ENCODE peak calls at places on chromosome 22, in six cellular contexts. One of them, this sample, is unnamed.

GRCh38 chr22:39789794-39790193 is 103.8 kb downstream of the ENTHD1 start:
- DNase-seq in RCC 7860: no peak
- DNase-seq in mucosa of descending colon: peak; percentile 77
- DNase-seq in cardiac septum: no peak
- DNase-seq in HS-27A: no peak
- DNase-seq in cortex of kidney: no peak
- DNase-seq in this sample: peak; percentile 66

GRCh38 chr22:19761500-19762314 is 1.1 kb downstream of the TBX1 start:
- DNase-seq in cardiac septum: no peak
- DNase-seq in cortex of kidney: no peak
- DNase-seq in HS-27A: no peak
- DNase-seq in RCC 7860: no peak
- DNase-seq in mucosa of descending colon: no peak
- DNase-seq in this sample: no peak

GRCh38 chr22:21936151-21936778 is 16.4 kb downstream of the PPM1F start:
- DNase-seq in cortex of kidney: no peak
- DNase-seq in mucosa of descending colon: peak; percentile 20
- DNase-seq in RCC 7860: no peak
- DNase-seq in cardiac septum: peak; percentile 90
- DNase-seq in HS-27A: no peak
- DNase-seq in this sample: peak; percentile 33

GRCh38 chr22:19703869-19704268 is 10.4 kb upstream of the SEPTIN5 start:
- DNase-seq in mucosa of descending colon: no peak
- DNase-seq in cortex of kidney: no peak
- DNase-seq in cardiac septum: no peak
- DNase-seq in HS-27A: no peak
- DNase-seq in RCC 7860: no peak
- DNase-seq in this sample: no peak

GRCh38 chr22:36546092-36546804 is 17.3 kb upstream of the EIF3D start:
- DNase-seq in RCC 7860: no peak
- DNase-seq in HS-27A: no peak
- DNase-seq in cardiac septum: no peak
- DNase-seq in cortex of kidney: no peak
- DNase-seq in mucosa of descending colon: peak; percentile 22
- DNase-seq in this sample: peak; percentile 25

GRCh38 chr22:39299829-39300178 is 19.6 kb downstream of the RPL3 start:
- DNase-seq in RCC 7860: no peak
- DNase-seq in HS-27A: no peak
- DNase-seq in mucosa of descending colon: no peak
- DNase-seq in cardiac septum: no peak
- DNase-seq in cortex of kidney: no peak
- DNase-seq in this sample: peak; percentile 25

GRCh38 chr22:46079861-46080821 is 70.2 kb upstream of the PPARA start:
- DNase-seq in RCC 7860: peak; percentile 92
- DNase-seq in HS-27A: peak; percentile 82
- DNase-seq in mucosa of descending colon: no peak
- DNase-seq in cortex of kidney: no peak
- DNase-seq in cardiac septum: peak; percentile 86
- DNase-seq in this sample: peak; percentile 60

GRCh38 chr22:49704345-49705215 is 123.1 kb downstream of the BRD1 start:
- DNase-seq in cortex of kidney: no peak
- DNase-seq in RCC 7860: no peak
- DNase-seq in mucosa of descending colon: no peak
- DNase-seq in cardiac septum: no peak
- DNase-seq in HS-27A: no peak
- DNase-seq in this sample: no peak

GRCh38 chr22:38176170-38176741 is 5.4 kb downstream of the PLA2G6 start:
- DNase-seq in RCC 7860: peak; percentile 67
- DNase-seq in cortex of kidney: peak; percentile 71
- DNase-seq in HS-27A: no peak
- DNase-seq in mucosa of descending colon: peak; percentile 55
- DNase-seq in cardiac septum: peak; percentile 83
- DNase-seq in this sample: peak; percentile 56

GRCh38 chr22:26416670-26417270 is 12.3 kb upstream of the ASPHD2 start:
- DNase-seq in HS-27A: peak; percentile 45
- DNase-seq in cardiac septum: no peak
- DNase-seq in RCC 7860: peak; percentile 76
- DNase-seq in mucosa of descending colon: no peak
- DNase-seq in cortex of kidney: no peak
- DNase-seq in this sample: no peak

GRCh38 chr22:45242778-45243191 is 2.1 kb upstream of the KIAA0930 start:
- DNase-seq in RCC 7860: no peak
- DNase-seq in mucosa of descending colon: peak; percentile 81
- DNase-seq in HS-27A: no peak
- DNase-seq in cortex of kidney: no peak
- DNase-seq in cardiac septum: no peak
- DNase-seq in this sample: peak; percentile 56

GRCh38 chr22:27748355-27749168 is 53.0 kb downstream of the MN1 start:
- DNase-seq in HS-27A: no peak
- DNase-seq in cardiac septum: peak; percentile 7
- DNase-seq in RCC 7860: no peak
- DNase-seq in mucosa of descending colon: peak; percentile 13
- DNase-seq in cortex of kidney: no peak
- DNase-seq in this sample: no peak

GRCh38 chr22:46067159-46068111 is 82.9 kb upstream of the PPARA start:
- DNase-seq in mucosa of descending colon: no peak
- DNase-seq in RCC 7860: peak; percentile 31
- DNase-seq in HS-27A: peak; percentile 36
- DNase-seq in cardiac septum: peak; percentile 66
- DNase-seq in cortex of kidney: no peak
- DNase-seq in this sample: peak; percentile 9

GRCh38 chr22:23823331-23823791 is 15.4 kb downstream of the DERL3 start:
- DNase-seq in cortex of kidney: no peak
- DNase-seq in mucosa of descending colon: no peak
- DNase-seq in HS-27A: no peak
- DNase-seq in cardiac septum: no peak
- DNase-seq in RCC 7860: no peak
- DNase-seq in this sample: no peak

GRCh38 chr22:49009359-49010063 is 818.2 kb downstream of the BRD1 start:
- DNase-seq in cardiac septum: peak; percentile 17
- DNase-seq in mucosa of descending colon: no peak
- DNase-seq in cortex of kidney: no peak
- DNase-seq in RCC 7860: no peak
- DNase-seq in HS-27A: no peak
- DNase-seq in this sample: no peak

GRCh38 chr22:41768420-41768819 is 32.1 kb upstream of the CCDC134 start:
- DNase-seq in cortex of kidney: no peak
- DNase-seq in HS-27A: no peak
- DNase-seq in cardiac septum: no peak
- DNase-seq in mucosa of descending colon: no peak
- DNase-seq in RCC 7860: peak; percentile 88
- DNase-seq in this sample: no peak

GRCh38 chr22:17903564-17904295 is 120.6 kb downstream of the MICAL3 start:
- DNase-seq in HS-27A: no peak
- DNase-seq in cortex of kidney: no peak
- DNase-seq in mucosa of descending colon: no peak
- DNase-seq in RCC 7860: no peak
- DNase-seq in cardiac septum: no peak
- DNase-seq in this sample: no peak

GRCh38 chr22:45155050-45155840 is 8.5 kb upstream of the NUP50 start:
- DNase-seq in HS-27A: no peak
- DNase-seq in mucosa of descending colon: no peak
- DNase-seq in cortex of kidney: no peak
- DNase-seq in RCC 7860: no peak
- DNase-seq in cardiac septum: no peak
- DNase-seq in this sample: no peak

GRCh38 chr22:49349181-49349835 is 478.4 kb downstream of the BRD1 start:
- DNase-seq in RCC 7860: no peak
- DNase-seq in cortex of kidney: no peak
- DNase-seq in cardiac septum: no peak
- DNase-seq in HS-27A: no peak
- DNase-seq in mucosa of descending colon: no peak
- DNase-seq in this sample: no peak

GRCh38 chr22:50209893-50210292 is 9.1 kb downstream of the SELENOO start:
- DNase-seq in HS-27A: peak; percentile 17
- DNase-seq in cortex of kidney: no peak
- DNase-seq in RCC 7860: peak; percentile 24
- DNase-seq in cardiac septum: no peak
- DNase-seq in mucosa of descending colon: peak; percentile 84
- DNase-seq in this sample: peak; percentile 68

GRCh38 chr22:27349456-27349855 is 452.1 kb downstream of the MN1 start:
- DNase-seq in mucosa of descending colon: no peak
- DNase-seq in HS-27A: peak; percentile 24
- DNase-seq in cardiac septum: no peak
- DNase-seq in RCC 7860: peak; percentile 54
- DNase-seq in cortex of kidney: no peak
- DNase-seq in this sample: no peak

GRCh38 chr22:44975444-44976262 is 34.2 kb downstream of the PHF21B start:
- DNase-seq in RCC 7860: peak; percentile 44
- DNase-seq in cardiac septum: peak; percentile 81
- DNase-seq in HS-27A: peak; percentile 43
- DNase-seq in cortex of kidney: no peak
- DNase-seq in mucosa of descending colon: peak; percentile 89
- DNase-seq in this sample: peak; percentile 77

GRCh38 chr22:30694638-30695350 is at the start of gene OSBP2:
- DNase-seq in HS-27A: no peak
- DNase-seq in RCC 7860: no peak
- DNase-seq in cardiac septum: peak; percentile 67
- DNase-seq in mucosa of descending colon: peak; percentile 58
- DNase-seq in cortex of kidney: no peak
- DNase-seq in this sample: peak; percentile 56

GRCh38 chr22:41914611-41915034 is 251 bp downstream of the SHISA8 start:
- DNase-seq in RCC 7860: no peak
- DNase-seq in cortex of kidney: no peak
- DNase-seq in mucosa of descending colon: no peak
- DNase-seq in cardiac septum: no peak
- DNase-seq in HS-27A: no peak
- DNase-seq in this sample: no peak

GRCh38 chr22:32528316-32528715 is 53.7 kb downstream of the FBXO7 start:
- DNase-seq in cardiac septum: peak; percentile 54
- DNase-seq in HS-27A: no peak
- DNase-seq in RCC 7860: no peak
- DNase-seq in mucosa of descending colon: no peak
- DNase-seq in cortex of kidney: no peak
- DNase-seq in this sample: no peak

GRCh38 chr22:35835267-35835997 is 117.8 kb downstream of the APOL5 start:
- DNase-seq in HS-27A: no peak
- DNase-seq in mucosa of descending colon: no peak
- DNase-seq in cortex of kidney: no peak
- DNase-seq in cardiac septum: no peak
- DNase-seq in RCC 7860: peak; percentile 6
- DNase-seq in this sample: no peak

GRCh38 chr22:21977814-21978213 is 4.8 kb downstream of the TOP3B start:
- DNase-seq in mucosa of descending colon: no peak
- DNase-seq in cortex of kidney: no peak
- DNase-seq in RCC 7860: no peak
- DNase-seq in cardiac septum: no peak
- DNase-seq in HS-27A: no peak
- DNase-seq in this sample: no peak

GRCh38 chr22:33564683-33565082 is 355.6 kb downstream of the LARGE1 start:
- DNase-seq in cardiac septum: no peak
- DNase-seq in cortex of kidney: no peak
- DNase-seq in mucosa of descending colon: no peak
- DNase-seq in HS-27A: no peak
- DNase-seq in RCC 7860: no peak
- DNase-seq in this sample: no peak

GRCh38 chr22:47588583-47588970 is 826.1 kb downstream of the TBC1D22A start:
- DNase-seq in RCC 7860: peak; percentile 50
- DNase-seq in cortex of kidney: no peak
- DNase-seq in HS-27A: no peak
- DNase-seq in cardiac septum: peak; percentile 36
- DNase-seq in mucosa of descending colon: no peak
- DNase-seq in this sample: no peak

GRCh38 chr22:32847067-32847491 is 45.6 kb downstream of the TIMP3 start:
- DNase-seq in HS-27A: no peak
- DNase-seq in RCC 7860: no peak
- DNase-seq in mucosa of descending colon: peak; percentile 22
- DNase-seq in cortex of kidney: no peak
- DNase-seq in cardiac septum: no peak
- DNase-seq in this sample: no peak

GRCh38 chr22:35192121-35192918 is 65.0 kb upstream of the HMGXB4 start:
- DNase-seq in RCC 7860: peak; percentile 29
- DNase-seq in cortex of kidney: no peak
- DNase-seq in HS-27A: no peak
- DNase-seq in cardiac septum: no peak
- DNase-seq in mucosa of descending colon: no peak
- DNase-seq in this sample: no peak

GRCh38 chr22:46542011-46542985 is 4.9 kb upstream of the CELSR1 start:
- DNase-seq in RCC 7860: peak; percentile 48
- DNase-seq in mucosa of descending colon: peak; percentile 79
- DNase-seq in cardiac septum: no peak
- DNase-seq in cortex of kidney: no peak
- DNase-seq in HS-27A: no peak
- DNase-seq in this sample: peak; percentile 76